ENCODE peak calls at places on chromosomes 3 and 15, in nine cellular contexts. M is CD8-positive, alpha-beta memory T cell; P is left ventricle myocardium inferior; F is lower lobe of right lung; H is heart right ventricle; V is body of pancreas; X is adipocyte; U is ascending aorta; E is PC-3. J is an unnamed sample.
A peak's percentile ranks its signal among the peaks of the same experiment; 100 is the strongest.

GRCh38 chr3:147361671-147362420 is 44.5 kb downstream of the ZIC4 start:
- DNase-seq in M (no peak), P (no peak), F (no peak), H (no peak), V (peak; percentile 20), X (peak; percentile 37), U (no peak), E (peak; percentile 60), J (no peak)

GRCh38 chr3:127209155-127209839 is 16.4 kb downstream of the PRR23E start:
- DNase-seq in M (no peak), P (no peak), F (no peak), H (no peak), V (no peak), X (no peak), U (no peak), E (no peak), J (no peak)

GRCh38 chr3:52771702-52772101 is 962 bp upstream of the NEK4 start:
- DNase-seq in M (no peak), P (no peak), F (no peak), H (no peak), V (no peak), X (no peak), U (no peak), E (no peak), J (no peak)

GRCh38 chr3:128931046-128931445 is 51.6 kb downstream of the ACAD9 start:
- DNase-seq in M (no peak), P (no peak), F (no peak), H (no peak), V (no peak), X (no peak), U (no peak), E (no peak), J (peak; percentile 65)

GRCh38 chr15:97316362-97316761 is 644.1 kb upstream of the ARRDC4 start:
- DNase-seq in M (no peak), P (no peak), F (no peak), H (no peak), V (no peak), X (no peak), U (no peak), E (no peak), J (no peak)

GRCh38 chr3:120094776-120095225 is 554 bp upstream of the GSK3B start:
- DNase-seq in M (peak; percentile 92), P (peak; percentile 97), F (peak; percentile 98), H (peak; percentile 100), V (peak; percentile 99), X (peak; percentile 100), U (peak; percentile 100), E (peak; percentile 100), J (peak; percentile 99)

GRCh38 chr3:69079269-69080159 is 651 bp downstream of the UBA3 start:
- DNase-seq in M (no peak), P (no peak), F (no peak), H (no peak), V (no peak), X (peak; percentile 59), U (no peak), E (no peak), J (no peak)

GRCh38 chr3:193776626-193777025 is 183.6 kb downstream of the OPA1 start:
- DNase-seq in M (no peak), P (no peak), F (no peak), H (no peak), V (no peak), X (no peak), U (no peak), E (no peak), J (peak; percentile 1)

GRCh38 chr3:186824430-186825139 is 17.9 kb upstream of the ADIPOQ start:
- DNase-seq in M (no peak), P (no peak), F (no peak), H (no peak), V (no peak), X (no peak), U (peak; percentile 61), E (no peak), J (no peak)

GRCh38 chr3:169146112-169146665 is 517.3 kb downstream of the MECOM start:
- DNase-seq in M (no peak), P (peak; percentile 37), F (peak; percentile 70), H (peak; percentile 62), V (peak; percentile 70), X (peak; percentile 77), U (peak; percentile 87), E (peak; percentile 71), J (no peak)

GRCh38 chr3:134852132-134852531 is 57.1 kb downstream of the EPHB1 start:
- DNase-seq in M (no peak), P (no peak), F (no peak), H (no peak), V (no peak), X (no peak), U (peak; percentile 37), E (no peak), J (no peak)

GRCh38 chr3:42830437-42831320 is 21.4 kb downstream of the ACKR2 start:
- DNase-seq in M (no peak), P (no peak), F (no peak), H (no peak), V (no peak), X (peak; percentile 60), U (no peak), E (peak; percentile 77), J (no peak)

GRCh38 chr3:190747566-190747965 is 114.9 kb downstream of the GMNC start:
- DNase-seq in M (no peak), P (no peak), F (no peak), H (no peak), V (no peak), X (peak; percentile 82), U (no peak), E (no peak), J (no peak)

GRCh38 chr3:156176048-156176447 is 55.7 kb downstream of the KCNAB1 start:
- DNase-seq in M (no peak), P (no peak), F (no peak), H (no peak), V (no peak), X (no peak), U (no peak), E (no peak), J (no peak)

GRCh38 chr15:35393403-35393802 is 152.6 kb downstream of the DPH6 start:
- DNase-seq in M (no peak), P (no peak), F (no peak), H (no peak), V (no peak), X (no peak), U (no peak), E (no peak), J (no peak)

GRCh38 chr15:22226034-22226790 is 145.9 kb downstream of the OR4M2 start:
- DNase-seq in M (no peak), P (no peak), F (no peak), H (no peak), V (no peak), X (no peak), U (no peak), E (no peak), J (no peak)

GRCh38 chr3:197297476-197298340 is 704 bp downstream of the DLG1 start:
- DNase-seq in M (peak; percentile 85), P (peak; percentile 88), F (peak; percentile 93), H (peak; percentile 87), V (peak; percentile 83), X (peak; percentile 95), U (peak; percentile 92), E (peak; percentile 87), J (no peak)

GRCh38 chr3:197293605-197294237 is 4.7 kb downstream of the DLG1 start:
- DNase-seq in M (no peak), P (no peak), F (no peak), H (no peak), V (no peak), X (no peak), U (no peak), E (no peak), J (no peak)

GRCh38 chr3:197298341-197298857 is at the start of gene DLG1:
- DNase-seq in M (peak; percentile 73), P (peak; percentile 88), F (peak; percentile 90), H (peak; percentile 88), V (peak; percentile 93), X (peak; percentile 95), U (peak; percentile 93), E (peak; percentile 95), J (no peak)

GRCh38 chr3:197297020-197297419 is 1.4 kb downstream of the DLG1 start:
- DNase-seq in M (no peak), P (no peak), F (no peak), H (no peak), V (no peak), X (peak; percentile 35), U (no peak), E (peak; percentile 37), J (no peak)

GRCh38 chr3:197295871-197296270 is 2.5 kb downstream of the DLG1 start:
- DNase-seq in M (no peak), P (no peak), F (no peak), H (no peak), V (no peak), X (no peak), U (no peak), E (no peak), J (no peak)
- H3K4me1 ChIP-seq in M (peaks cover 37% of the 10 kb centered on the region), P (peaks cover 72% of the 10 kb centered on the region), F (peaks cover 50% of the 10 kb centered on the region), H (peaks cover 60% of the 10 kb centered on the region), V (peaks cover 31% of the 10 kb centered on the region), X (peaks cover 25% of the 10 kb centered on the region), U (no peaks in the 10 kb centered on the region), E (peaks cover 47% of the 10 kb centered on the region), J (peaks cover 34% of the 10 kb centered on the region)

DNA sequence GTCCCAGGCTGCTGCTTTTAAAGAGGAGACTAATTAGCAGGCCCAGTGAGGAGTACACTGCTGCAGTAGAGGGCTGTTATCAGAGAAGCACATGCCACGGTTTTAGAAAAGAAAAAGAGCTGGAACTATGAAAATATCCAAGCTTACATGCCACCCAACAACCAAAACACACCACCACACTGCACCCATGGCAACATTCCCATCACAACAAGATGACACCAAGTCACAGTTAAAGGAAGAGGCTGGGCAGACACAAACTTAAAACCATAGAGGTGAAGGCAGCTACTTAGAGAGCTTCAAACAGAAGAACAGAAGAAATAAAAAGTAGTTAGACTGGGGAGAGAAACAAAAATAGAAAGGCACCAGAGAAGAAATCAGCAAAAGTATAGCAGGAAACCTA is 37.0 kb downstream of the NPTN start:
- DNase-seq in M (no peak), P (no peak), F (no peak), H (no peak), V (no peak), X (no peak), U (no peak), E (no peak), J (no peak)
- H3K4me1 ChIP-seq in M (no peaks in the 10 kb centered on the region), P (peaks cover 95% of the 10 kb centered on the region), F (peaks cover 76% of the 10 kb centered on the region), H (peaks cover 90% of the 10 kb centered on the region), V (peaks cover 52% of the 10 kb centered on the region), X (peaks cover 47% of the 10 kb centered on the region), U (peaks cover 39% of the 10 kb centered on the region), E (peaks cover 24% of the 10 kb centered on the region), J (peaks cover 70% of the 10 kb centered on the region)

DNA sequence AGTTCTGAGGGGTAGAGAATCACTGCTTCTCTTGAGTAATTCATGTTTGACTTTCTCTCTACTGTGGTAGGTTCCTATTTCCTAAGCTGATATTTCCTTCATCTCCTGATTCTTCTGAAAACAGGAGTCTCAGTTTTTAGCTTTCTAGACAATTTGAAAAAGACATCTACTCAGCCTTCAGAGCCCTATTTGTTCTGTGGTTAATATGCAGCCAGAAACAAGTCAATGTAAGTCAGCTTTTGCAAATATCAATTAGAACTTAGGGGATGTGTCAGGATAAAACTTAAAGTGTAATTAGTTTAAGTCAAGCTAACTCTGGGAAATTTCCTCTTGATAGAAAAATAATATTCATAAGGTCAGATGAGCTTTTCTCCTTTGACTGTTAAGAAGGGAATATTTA is 21.7 kb upstream of the HACD2 start:
- DNase-seq in M (no peak), P (no peak), F (no peak), H (no peak), V (no peak), X (no peak), U (no peak), E (no peak), J (no peak)
- H3K4me1 ChIP-seq in M (no peaks in the 10 kb centered on the region), P (peaks cover 6% of the 10 kb centered on the region), F (no peaks in the 10 kb centered on the region), H (no peaks in the 10 kb centered on the region), V (peaks cover 14% of the 10 kb centered on the region), X (peaks cover 51% of the 10 kb centered on the region), U (no peaks in the 10 kb centered on the region), E (peaks cover 51% of the 10 kb centered on the region), J (no peaks in the 10 kb centered on the region)

GRCh38 chr15:77163806-77164384 is 93.0 kb upstream of the TSPAN3 start:
- DNase-seq in M (no peak), P (no peak), F (no peak), H (no peak), V (no peak), X (no peak), U (no peak), E (no peak), J (no peak)
- H3K4me1 ChIP-seq in M (peaks cover 23% of the 10 kb centered on the region), P (peaks cover 66% of the 10 kb centered on the region), F (peaks cover 21% of the 10 kb centered on the region), H (peaks cover 58% of the 10 kb centered on the region), V (peaks cover 75% of the 10 kb centered on the region), X (peaks cover 8% of the 10 kb centered on the region), U (no peaks in the 10 kb centered on the region), E (peaks cover 10% of the 10 kb centered on the region), J (peaks cover 15% of the 10 kb centered on the region)